ENCODE peak calls at places on chromosomes 4 and X, in ten cellular contexts. M is Peyer's patch, X is tibial artery, Z is keratinocyte, D is psoas muscle, H is heart left ventricle, T is right lobe of liver, A is stomach, E is A549, W is adrenal gland. L is an unnamed sample.
A peak's percentile ranks its signal among the peaks of the same experiment; 100 is the strongest.

GRCh38 chrX:15973299-15973698 is 118.7 kb upstream of the AP1S2 start:
- DNase-seq in M (peak; percentile 17), X (no peak), Z (no peak), D (no peak), H (no peak), T (no peak), A (no peak), E (peak; percentile 33), W (peak; percentile 26), L (no peak)

GRCh38 chr4:181085584-181085983 is 1157.6 kb upstream of the TENM3 start:
- DNase-seq in M (no peak), X (no peak), Z (no peak), D (no peak), H (no peak), T (no peak), A (no peak), E (no peak), W (no peak), L (no peak)

GRCh38 chrX:10926906-10927305 is 184.2 kb upstream of the HCCS start:
- DNase-seq in M (no peak), X (no peak), Z (no peak), D (no peak), H (no peak), T (no peak), A (no peak), E (no peak), W (no peak), L (no peak)

GRCh38 chrX:150161092-150161672 is 201.9 kb upstream of the MAMLD1 start:
- DNase-seq in M (no peak), X (no peak), Z (no peak), D (no peak), H (no peak), T (no peak), A (no peak), E (no peak), W (no peak), L (no peak)

GRCh38 chr4:154757713-154758112 is 13.9 kb downstream of the LRAT start:
- DNase-seq in M (no peak), X (no peak), Z (no peak), D (no peak), H (no peak), T (no peak), A (no peak), E (no peak), W (no peak), L (no peak)

GRCh38 chr4:71932941-71933340 is 98.9 kb upstream of the NPFFR2 start:
- DNase-seq in M (no peak), X (no peak), Z (no peak), D (no peak), H (no peak), T (no peak), A (no peak), E (no peak), W (no peak), L (no peak)

GRCh38 chr4:125323547-125324100 is 8.9 kb downstream of the FAT4 start:
- DNase-seq in M (no peak), X (no peak), Z (no peak), D (no peak), H (no peak), T (no peak), A (no peak), E (peak; percentile 9), W (peak; percentile 47), L (no peak)

GRCh38 chr4:147056951-147057630 is 111.4 kb upstream of the TTC29 start:
- DNase-seq in M (no peak), X (no peak), Z (no peak), D (no peak), H (no peak), T (no peak), A (no peak), E (no peak), W (no peak), L (no peak)

GRCh38 chr4:68865178-68865638 is 49.4 kb downstream of the UGT2B10 start:
- DNase-seq in M (no peak), X (no peak), Z (no peak), D (no peak), H (no peak), T (no peak), A (no peak), E (peak; percentile 40), W (no peak), L (peak; percentile 19)

GRCh38 chr4:6538586-6538985 is 36.4 kb upstream of the MAN2B2 start:
- DNase-seq in M (no peak), X (no peak), Z (no peak), D (no peak), H (no peak), T (no peak), A (no peak), E (no peak), W (no peak), L (no peak)

GRCh38 chr4:144808034-144808433 is 162.1 kb downstream of the HHIP start:
- DNase-seq in M (no peak), X (no peak), Z (no peak), D (no peak), H (no peak), T (no peak), A (no peak), E (peak; percentile 4), W (no peak), L (no peak)

GRCh38 chrX:23857409-23857808 is 50.3 kb downstream of the APOO start:
- DNase-seq in M (no peak), X (no peak), Z (no peak), D (no peak), H (no peak), T (no peak), A (no peak), E (no peak), W (no peak), L (no peak)

GRCh38 chr4:56782019-56782418 is 39.5 kb downstream of the SPINK2 start:
- DNase-seq in M (no peak), X (no peak), Z (no peak), D (no peak), H (no peak), T (no peak), A (no peak), E (no peak), W (no peak), L (no peak)

GRCh38 chrX:136954930-136955329 is 74.4 kb upstream of the RBMX start:
- DNase-seq in M (no peak), X (no peak), Z (no peak), D (no peak), H (no peak), T (no peak), A (no peak), E (peak; percentile 42), W (no peak), L (no peak)

GRCh38 chr4:74942918-74943253 is 10.0 kb downstream of the PARM1 start:
- DNase-seq in M (no peak), X (no peak), Z (no peak), D (no peak), H (no peak), T (no peak), A (no peak), E (no peak), W (no peak), L (no peak)

GRCh38 chrX:100864967-100865366 is 9.2 kb downstream of the NOX1 start:
- DNase-seq in M (no peak), X (no peak), Z (no peak), D (no peak), H (no peak), T (no peak), A (no peak), E (no peak), W (no peak), L (no peak)

GRCh38 chrX:129934461-129934860 is 28.5 kb downstream of the UTP14A start:
- DNase-seq in M (no peak), X (no peak), Z (no peak), D (no peak), H (no peak), T (no peak), A (no peak), E (no peak), W (no peak), L (no peak)
- H3K27ac ChIP-seq in M (no peak overlapping the region), X (no peak overlapping the region), Z (no peak overlapping the region), D (no peak overlapping the region), H (no peak overlapping the region), T (no peak overlapping the region), A (no peak overlapping the region), E (no peak overlapping the region), W (no peak overlapping the region), L (no peak overlapping the region)

DNA sequence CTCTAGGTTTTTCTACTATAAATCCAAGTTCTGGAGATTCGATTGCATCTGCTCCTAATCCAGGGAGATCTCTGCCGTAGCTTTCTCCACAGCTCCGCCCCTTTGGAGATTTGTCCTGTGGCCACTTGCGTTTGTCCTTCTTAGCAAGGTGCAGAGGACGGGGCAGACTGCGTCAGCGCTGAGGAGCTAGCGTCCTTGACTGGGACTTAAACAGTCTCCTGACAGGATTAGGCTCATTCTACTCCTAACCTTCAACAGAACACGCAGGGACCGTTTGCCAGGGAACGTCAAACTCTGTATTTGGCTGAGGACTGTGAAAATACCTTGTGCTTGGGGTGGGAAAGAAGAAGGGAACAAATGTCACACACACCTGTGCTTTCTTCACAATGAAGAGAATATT is 38.6 kb downstream of the SORBS2 start:
- DNase-seq in M (no peak), X (peak; percentile 42), Z (no peak), D (no peak), H (peak; percentile 69), T (peak; percentile 88), A (peak; percentile 66), E (no peak), W (peak; percentile 92), L (peak; percentile 88)
- H3K4me1 ChIP-seq in M (no peaks in the 10 kb centered on the region), X (no peaks in the 10 kb centered on the region), Z (peaks cover under 1% of the 10 kb centered on the region), D (no peaks in the 10 kb centered on the region), H (peaks cover 42% of the 10 kb centered on the region), T (peaks cover 11% of the 10 kb centered on the region), A (peaks cover 50% of the 10 kb centered on the region), E (peaks cover 17% of the 10 kb centered on the region), W (peaks cover 49% of the 10 kb centered on the region), L (peaks cover 20% of the 10 kb centered on the region)

GRCh38 chr4:23871420-23871819 is 18.4 kb downstream of the PPARGC1A start:
- DNase-seq in M (no peak), X (no peak), Z (no peak), D (no peak), H (no peak), T (no peak), A (no peak), E (no peak), W (no peak), L (no peak)
- H3K27ac ChIP-seq in M (no peak overlapping the region), X (no peak overlapping the region), Z (no peak overlapping the region), D (peak overlapping the region; percentile 95), H (no peak overlapping the region), T (no peak overlapping the region), A (no peak overlapping the region), E (no peak overlapping the region), W (no peak overlapping the region), L (no peak overlapping the region)

DNA sequence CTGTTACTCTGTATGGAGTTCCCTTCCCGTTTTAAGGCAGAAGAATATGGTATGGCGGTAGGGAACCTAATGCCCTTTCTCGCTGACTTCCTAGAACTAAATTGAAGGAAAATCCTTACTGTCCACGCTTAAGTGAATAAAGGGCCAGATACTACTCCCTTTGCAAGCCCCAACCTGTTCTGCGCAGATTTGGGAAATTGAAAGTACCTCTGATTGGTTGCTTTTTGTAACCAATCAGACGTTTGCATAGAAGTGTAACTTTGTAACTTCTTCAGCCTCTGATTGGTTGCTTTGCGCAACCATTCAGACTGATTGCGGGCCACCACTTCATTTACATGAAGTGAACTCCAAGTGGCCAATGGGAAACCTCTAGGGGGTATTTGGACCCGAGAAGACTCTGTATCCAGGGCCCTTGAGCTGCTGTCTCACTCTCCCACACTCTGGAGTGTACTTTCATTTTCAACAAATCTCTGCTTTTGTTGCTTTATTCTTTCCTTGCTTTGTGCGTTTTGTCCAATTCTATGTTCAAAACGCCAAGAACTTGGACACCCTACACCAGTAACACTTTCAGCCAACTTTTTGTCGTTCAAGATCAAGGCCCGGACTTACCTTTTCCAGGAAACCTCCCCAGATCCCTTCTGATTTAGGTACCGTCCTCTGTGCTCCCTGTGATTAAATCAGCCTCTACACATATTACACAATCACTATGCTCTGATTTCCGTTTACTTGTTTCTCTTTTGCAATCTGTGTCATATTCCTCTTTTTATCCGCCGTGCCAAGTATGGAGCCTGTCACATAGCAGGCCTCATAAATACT is 1.0 kb upstream of the TMEM33 start:
- DNase-seq in M (no peak), X (no peak), Z (no peak), D (no peak), H (no peak), T (peak; percentile 66), A (no peak), E (peak; percentile 86), W (no peak), L (no peak)
- H3K4me1 ChIP-seq in M (peaks cover 24% of the 10 kb centered on the region), X (peaks cover 13% of the 10 kb centered on the region), Z (peaks cover 29% of the 10 kb centered on the region), D (peaks cover 34% of the 10 kb centered on the region), H (peaks cover 24% of the 10 kb centered on the region), T (peaks cover 26% of the 10 kb centered on the region), A (peaks cover 37% of the 10 kb centered on the region), E (peaks cover 31% of the 10 kb centered on the region), W (peaks cover 28% of the 10 kb centered on the region), L (no peaks in the 10 kb centered on the region)